ENCODE peak calls at places on chromosomes 7 and 10, in four cellular contexts. I is Panc1, C is cardiac muscle cell, Q is prostate gland. W is an unnamed sample. For H3K4me1, the result is how much of the 10 kb centered on the place peaks cover.

GRCh38 chr10:77680811-77681210 is 43.2 kb upstream of the KCNMA1 start:
- DNase-seq in Q (no peak), C (no peak), I (no peak), W (no peak)

GRCh38 chr10:98684019-98684899 is 237.5 kb upstream of the HPS1 start:
- DNase-seq in C (no peak), Q (no peak), I (no peak), W (no peak)

GRCh38 chr10:46298346-46299266 is 11.8 kb downstream of the ANTXRL start:
- DNase-seq in I (no peak), Q (no peak), C (no peak), W (no peak)

GRCh38 chr7:7944619-7945282 is 23.8 kb upstream of the GLCCI1 start:
- DNase-seq in C (no peak), I (no peak), Q (no peak), W (no peak)

GRCh38 chr10:98460837-98461499 is 14.2 kb upstream of the HPS1 start:
- DNase-seq in I (peak), C (peak), Q (no peak), W (peak)

GRCh38 chr7:94512735-94513564 is 3.3 kb downstream of the CASD1 start:
- DNase-seq in I (no peak), C (no peak), Q (no peak), W (no peak)

GRCh38 chr7:101308245-101309085 is 13.1 kb downstream of the IFT22 start:
- DNase-seq in I (no peak), C (peak), Q (peak), W (peak)

GRCh38 chr10:43340619-43341018 is 30.8 kb upstream of the FXYD4 start:
- DNase-seq in I (no peak), C (no peak), Q (peak), W (no peak)

GRCh38 chr7:139914306-139914747 is 85.3 kb downstream of the TBXAS1 start:
- DNase-seq in C (no peak), I (no peak), Q (no peak), W (no peak)

GRCh38 chr7:141072548-141073172 is 1.2 kb upstream of the TMEM178B start:
- DNase-seq in I (no peak), C (peak), Q (peak), W (peak)

GRCh38 chr7:81074406-81074805 is 155.6 kb upstream of the SEMA3C start:
- DNase-seq in I (no peak), Q (no peak), C (no peak), W (no peak)

GRCh38 chr7:80623465-80624252 is 14.8 kb upstream of the CD36 start:
- DNase-seq in C (peak), I (no peak), Q (no peak), W (no peak)

GRCh38 chr7:116780521-116780920 is 81.9 kb upstream of the CAPZA2 start:
- DNase-seq in C (no peak), I (no peak), Q (no peak), W (no peak)

GRCh38 chr10:96655577-96656213 is 64.6 kb downstream of the PIK3AP1 start:
- DNase-seq in Q (no peak), I (no peak), C (no peak), W (no peak)

GRCh38 chr10:70617798-70618568 is 15.4 kb upstream of the PRF1 start:
- DNase-seq in Q (no peak), I (no peak), C (no peak), W (no peak)

GRCh38 chr10:132904169-132904813 is 38.1 kb downstream of the CFAP46 start:
- DNase-seq in C (peak), I (peak), Q (no peak), W (peak)

GRCh38 chr7:36245900-36246299 is 92.8 kb downstream of the EEPD1 start:
- DNase-seq in I (no peak), Q (no peak), C (no peak), W (no peak)

GRCh38 chr10:111128331-111129167 is 51.7 kb downstream of the ADRA2A start:
- DNase-seq in C (no peak), I (no peak), Q (no peak), W (no peak)

GRCh38 chr10:117374506-117375359 is 507 bp downstream of the PDZD8 start:
- DNase-seq in Q (peak), I (no peak), C (peak), W (peak)

GRCh38 chr7:2523941-2524807 is 4.6 kb downstream of the LFNG start:
- DNase-seq in C (no peak), Q (peak), I (no peak), W (peak)

GRCh38 chr7:69245646-69246045 is 352.6 kb upstream of the AUTS2 start:
- DNase-seq in Q (no peak), C (no peak), I (no peak), W (no peak)

GRCh38 chr7:17521437-17521836 is 223.0 kb downstream of the AHR start:
- DNase-seq in Q (no peak), I (no peak), C (no peak), W (no peak)
- H3K4me3 ChIP-seq in Q (no peak), I (no peak), C (no peak), W (no peak)

DNA sequence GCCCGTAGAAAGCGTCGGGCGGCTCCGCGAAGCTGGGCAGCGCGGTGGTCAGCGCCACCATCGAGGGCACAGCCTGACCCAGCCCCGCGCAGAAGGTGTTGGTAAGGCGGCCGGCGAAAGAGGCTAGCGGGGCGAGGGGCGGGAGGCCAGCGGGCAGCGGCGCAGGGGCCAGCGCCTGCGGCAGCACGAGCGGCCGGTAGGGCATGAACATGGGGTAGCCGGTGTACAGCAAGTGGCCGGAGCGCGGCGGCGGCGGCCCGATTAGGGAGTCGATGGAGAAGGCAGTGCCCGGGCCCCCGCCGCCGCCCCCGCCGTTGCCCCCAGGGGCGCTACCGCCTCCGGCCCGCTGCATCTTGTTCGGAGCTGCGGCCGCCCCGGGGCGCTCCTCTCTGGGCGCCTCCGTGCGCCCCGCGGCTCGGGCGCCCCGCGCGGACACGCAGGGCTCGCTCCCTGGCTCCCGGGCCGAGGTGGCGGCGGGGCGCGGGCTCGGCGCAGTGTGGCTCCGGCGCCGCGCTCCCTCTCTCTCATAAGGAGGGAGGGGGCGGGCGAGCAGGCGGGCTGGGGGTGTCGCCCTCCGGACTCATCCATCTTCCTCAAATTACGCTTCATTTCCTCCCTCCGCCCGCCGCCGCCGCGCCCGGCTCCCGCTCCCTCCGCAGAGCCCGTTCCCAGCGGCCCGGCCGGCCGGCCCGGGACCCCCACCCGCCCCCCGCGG is at the start of gene GBX1:
- DNase-seq in I (no peak), C (peak), Q (no peak), W (no peak)
- TF ChIP-seq CTCF in I (no peak), C (no peak), Q (no peak), W (no peak)

GRCh38 chr7:98630770-98631169 is 13.7 kb downstream of the NPTX2 start:
- DNase-seq in C (no peak), I (no peak), Q (no peak), W (no peak)

GRCh38 chr7:98628916-98629525 is 11.9 kb downstream of the NPTX2 start:
- DNase-seq in I (no peak), Q (no peak), C (no peak), W (no peak)

GRCh38 chr7:98628418-98628817 is 11.3 kb downstream of the NPTX2 start:
- DNase-seq in Q (no peak), I (no peak), C (no peak), W (no peak)

GRCh38 chr7:98627062-98627790 is 10.1 kb downstream of the NPTX2 start:
- DNase-seq in C (no peak), Q (no peak), I (no peak), W (no peak)

GRCh38 chr7:98630149-98630548 is 13.1 kb downstream of the NPTX2 start:
- DNase-seq in C (no peak), Q (no peak), I (no peak), W (no peak)
- H3K4me1 ChIP-seq in C (under half), Q (under half), I (under half), W (under half)

GRCh38 chr7:54885285-54885684 is 126.3 kb upstream of the SEC61G start:
- DNase-seq in I (no peak), Q (no peak), C (no peak), W (no peak)

GRCh38 chr7:54882694-54883093 is 123.7 kb upstream of the SEC61G start:
- DNase-seq in I (no peak), Q (no peak), C (no peak), W (no peak)

GRCh38 chr7:54888736-54889082 is 129.7 kb upstream of the SEC61G start:
- DNase-seq in I (no peak), Q (no peak), C (no peak), W (no peak)

DNA sequence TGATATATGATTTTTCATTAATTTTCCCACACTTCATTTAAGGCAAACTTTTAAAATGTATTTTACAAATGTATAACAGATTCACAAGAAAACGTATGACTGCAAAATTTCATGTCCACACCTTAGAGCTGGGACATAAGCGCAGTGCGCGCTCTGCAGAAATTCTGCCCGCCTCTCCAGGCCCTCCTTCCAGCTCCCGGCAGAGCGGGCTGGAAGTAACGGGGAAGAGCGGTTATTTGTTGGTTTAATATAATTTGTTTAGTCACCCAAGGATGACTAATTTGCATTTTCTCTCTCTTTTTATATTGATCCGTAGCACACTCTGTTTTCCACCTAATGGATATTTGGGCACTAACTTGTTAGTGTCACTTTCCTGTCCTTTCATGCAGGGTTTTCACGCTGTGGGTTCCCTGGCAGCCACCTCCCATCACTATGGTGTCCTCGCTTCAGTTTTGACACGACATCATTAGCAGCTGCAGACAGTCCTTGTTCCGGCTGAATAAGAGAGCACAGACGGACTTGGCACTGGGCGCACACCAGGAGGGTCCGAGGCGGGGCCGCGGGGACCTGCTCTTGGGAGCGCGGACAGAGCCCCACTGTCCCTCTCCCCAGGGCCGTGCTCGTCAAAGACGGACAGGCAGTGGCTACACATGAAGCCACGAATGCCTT is 129.2 kb upstream of the SEC61G start:
- DNase-seq in Q (no peak), I (no peak), C (peak), W (no peak)
- H3K4me3 ChIP-seq in Q (peak), I (no peak), C (no peak), W (no peak)